ENCODE peak calls at places on chromosome 4, in four cellular contexts. K is WTC11, X is HepG2, N is K562. M is an unnamed sample.

GRCh38 chr4:174828845-174829701 is at the start of gene GLRA3:
- DNase-seq in K (peak), X (peak), N (peak), M (no peak)

GRCh38 chr4:122531514-122531913 is 75.0 kb upstream of the IL2 start:
- DNase-seq in K (no peak), X (no peak), N (no peak), M (no peak)

GRCh38 chr4:36243355-36244256 is 708 bp downstream of the ARAP2 start:
- DNase-seq in K (no peak), X (no peak), N (no peak), M (no peak)

GRCh38 chr4:72629540-72629939 is 60.5 kb upstream of the ADAMTS3 start:
- DNase-seq in K (no peak), X (no peak), N (no peak), M (no peak)

GRCh38 chr4:141133146-141134006 is at the start of gene RNF150:
- DNase-seq in K (peak), X (peak), N (peak), M (peak)

GRCh38 chr4:8838911-8839431 is 32.7 kb downstream of the HMX1 start:
- DNase-seq in K (no peak), X (no peak), N (no peak), M (no peak)

GRCh38 chr4:6152879-6153705 is 47.3 kb downstream of the JAKMIP1 start:
- DNase-seq in K (no peak), X (no peak), N (no peak), M (no peak)

GRCh38 chr4:16337936-16338335 is 111.7 kb upstream of the TAPT1 start:
- DNase-seq in K (no peak), X (no peak), N (no peak), M (no peak)

GRCh38 chr4:128299848-128300247 is 12.2 kb upstream of the PGRMC2 start:
- DNase-seq in K (no peak), X (no peak), N (no peak), M (no peak)

GRCh38 chr4:2832309-2832980 is 11.2 kb upstream of the ADD1 start:
- DNase-seq in K (no peak), X (no peak), N (no peak), M (no peak)

GRCh38 chr4:45063166-45063565 is 336.8 kb upstream of the GNPDA2 start:
- DNase-seq in K (no peak), X (no peak), N (no peak), M (no peak)

GRCh38 chr4:83370640-83370906 is 35.9 kb upstream of the HPSE start:
- DNase-seq in K (no peak), X (no peak), N (no peak), M (no peak)

GRCh38 chr4:83364312-83364711 is 29.7 kb upstream of the HPSE start:
- DNase-seq in K (no peak), X (no peak), N (no peak), M (no peak)

GRCh38 chr4:83371936-83372335 is 37.3 kb upstream of the HPSE start:
- DNase-seq in K (no peak), X (peak), N (no peak), M (no peak)

GRCh38 chr4:83371235-83371634 is 36.6 kb upstream of the HPSE start:
- DNase-seq in K (no peak), X (no peak), N (no peak), M (no peak)

DNA sequence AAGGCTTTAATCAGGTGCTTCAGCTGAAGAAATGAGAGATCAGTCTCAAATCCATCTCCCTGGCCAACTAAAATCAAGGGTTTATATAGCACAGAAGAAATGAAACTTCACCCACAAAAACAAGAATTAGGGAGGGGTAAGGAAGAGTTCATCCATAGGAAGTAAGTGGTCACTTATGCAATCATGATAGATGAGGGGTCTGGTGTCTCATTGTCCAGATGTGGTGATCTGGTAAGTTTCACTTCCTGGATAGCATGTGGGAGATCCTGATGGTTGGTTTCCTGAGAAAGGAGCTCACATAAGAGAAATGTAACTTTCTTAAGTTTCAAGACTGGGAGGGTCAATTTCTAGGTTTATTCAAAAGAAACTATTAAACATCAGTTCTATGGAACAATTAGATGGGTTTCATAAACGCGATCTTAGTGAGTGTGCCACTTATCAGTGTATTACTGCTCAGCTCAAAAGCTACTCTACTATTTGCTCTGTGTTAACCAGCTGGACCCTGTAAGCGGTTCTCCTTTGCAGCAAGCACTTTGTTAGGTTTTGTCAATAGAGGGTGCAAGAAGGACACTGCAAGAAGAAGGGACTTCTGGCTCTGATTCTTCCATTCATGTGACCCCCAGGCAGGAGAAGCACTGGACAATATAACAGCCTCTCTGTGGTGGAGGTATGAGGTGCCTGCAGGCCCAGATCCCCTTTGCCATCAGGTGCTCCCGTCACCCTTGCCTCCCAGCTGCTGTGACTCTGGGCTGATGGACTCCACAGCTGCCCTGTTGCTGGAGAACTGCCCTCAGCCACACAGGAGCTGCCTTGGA is 35.4 kb upstream of the HPSE start:
- DNase-seq in K (no peak), X (peak), N (no peak), M (no peak)
- TF ChIP-seq ESRRA in K (no peak), X (no peak), N (no peak), M (no peak)

DNA sequence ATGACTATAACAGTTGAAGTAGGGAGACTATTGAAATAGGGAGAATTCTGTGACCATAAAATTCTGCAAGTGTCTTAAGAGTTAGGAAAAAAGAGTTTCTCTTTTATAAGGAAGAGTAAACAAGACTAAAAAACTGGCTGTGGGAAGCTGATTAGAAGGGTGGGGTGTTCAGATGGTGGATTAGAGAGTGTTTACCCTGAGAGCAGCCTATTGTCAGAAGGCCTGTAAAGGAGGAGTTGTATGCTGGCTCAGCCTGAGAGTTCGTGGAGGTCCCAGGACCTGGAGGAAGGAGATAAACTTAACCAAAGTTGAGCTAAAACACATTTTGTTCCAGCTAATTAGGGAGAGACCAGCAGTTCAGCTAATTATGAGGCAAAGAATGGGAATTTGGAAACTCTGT is 629.7 kb downstream of the PCDH7 start:
- DNase-seq in K (no peak), X (no peak), N (peak), M (no peak)
- TF ChIP-seq SP1 in K (no peak), X (no peak), N (no peak), M (no peak)

GRCh38 chr4:26671111-26671510 is 87.2 kb downstream of the TBC1D19 start:
- DNase-seq in K (no peak), X (no peak), N (no peak), M (no peak)
- TF ChIP-seq ESRRA in K (no peak), X (no peak), N (no peak), M (no peak)

DNA sequence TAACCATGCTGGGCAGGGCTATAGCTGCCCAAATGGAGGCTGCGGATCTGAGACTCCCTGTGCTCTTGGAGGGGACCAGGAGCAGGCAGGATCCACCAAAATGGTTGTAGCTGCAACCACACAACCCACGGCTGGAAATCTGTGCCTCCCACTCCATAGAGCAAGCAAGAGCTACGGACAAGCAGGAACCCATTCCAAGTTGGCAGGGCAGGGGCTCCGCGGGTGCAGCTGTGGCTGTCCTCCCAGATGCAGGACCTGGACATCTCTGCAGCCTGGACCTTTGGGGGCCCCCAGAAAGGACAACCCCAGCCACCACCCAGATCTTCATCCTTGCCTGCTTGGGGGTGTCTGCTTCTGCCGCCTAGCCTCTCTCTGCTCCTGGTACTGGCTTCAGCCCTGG is 154.1 kb upstream of the TRAM1L1 start:
- DNase-seq in K (no peak), X (no peak), N (no peak), M (no peak)
- TF ChIP-seq SP1 in K (no peak), X (no peak), N (no peak), M (no peak)

DNA sequence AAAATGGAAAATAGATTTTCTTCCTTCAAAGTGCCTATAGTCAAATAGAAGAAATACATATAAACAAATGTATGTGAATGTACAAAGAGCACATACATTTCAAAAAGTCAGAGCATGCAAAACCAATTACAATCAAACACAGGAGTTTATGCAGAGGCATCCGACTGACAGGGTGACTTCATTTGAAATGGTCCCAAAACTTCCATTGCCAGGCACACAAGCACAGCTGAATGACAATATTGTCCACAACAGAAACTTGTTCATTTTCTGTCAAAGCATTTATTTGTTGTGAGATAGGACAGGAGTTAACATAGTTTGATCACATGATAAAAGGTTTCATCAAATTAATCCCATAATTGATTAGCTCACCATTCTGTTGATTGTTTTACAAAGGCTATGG is 96.4 kb upstream of the TTC29 start:
- DNase-seq in K (no peak), X (no peak), N (no peak), M (no peak)
- TF ChIP-seq ESRRA in K (no peak), X (no peak), N (no peak), M (no peak)

GRCh38 chr4:42654606-42655005 is 2.3 kb downstream of the ATP8A1 start:
- DNase-seq in K (no peak), X (peak), N (no peak), M (no peak)
- TF ChIP-seq SP1 in K (no peak), X (no peak), N (no peak), M (no peak)

GRCh38 chr4:80078361-80079092 is 5.5 kb upstream of the ANTXR2 start:
- DNase-seq in K (no peak), X (no peak), N (no peak), M (no peak)

GRCh38 chr4:80082693-80083092 is 9.7 kb upstream of the ANTXR2 start:
- DNase-seq in K (no peak), X (no peak), N (peak), M (no peak)

GRCh38 chr4:80077639-80078038 is 4.6 kb upstream of the ANTXR2 start:
- DNase-seq in K (no peak), X (no peak), N (no peak), M (no peak)

GRCh38 chr4:80081566-80081965 is 8.5 kb upstream of the ANTXR2 start:
- DNase-seq in K (no peak), X (no peak), N (no peak), M (no peak)

GRCh38 chr4:80079255-80079923 is 6.4 kb upstream of the ANTXR2 start:
- DNase-seq in K (no peak), X (no peak), N (no peak), M (no peak)
- TF ChIP-seq ESRRA in K (no peak), X (no peak), N (no peak), M (no peak)

GRCh38 chr4:95732061-95732460 is 107.8 kb upstream of the PDHA2 start:
- DNase-seq in K (no peak), X (no peak), N (no peak), M (no peak)
- TF ChIP-seq SP1 in K (no peak), X (no peak), N (no peak), M (no peak)

M was measured in GM12878.